ENCODE peak calls at places on chromosomes 6 and 20, in seven cellular contexts. Y is fibroblast of mammary gland, O is hepatocyte, R is astrocyte of the spinal cord, S is choroid plexus epithelial cell, M is A549, U is stomach. Q is an unnamed sample.

GRCh38 chr6:97394160-97394748 is 111.2 kb upstream of the MMS22L start:
- DNase-seq in M (peak), Y (peak), S (peak), R (peak), U (peak), O (peak), Q (peak)

GRCh38 chr6:41974281-41974825 is 32.7 kb upstream of the CCND3 start:
- DNase-seq in S (no peak), Y (no peak), R (no peak), O (no peak), M (no peak), U (no peak), Q (no peak)

GRCh38 chr6:148700047-148700712 is 46.6 kb upstream of the UST start:
- DNase-seq in S (no peak), M (no peak), U (no peak), R (no peak), Y (peak), O (no peak), Q (no peak)

GRCh38 chr6:160667854-160668481 is 3.9 kb upstream of the LPA start:
- DNase-seq in R (no peak), Y (no peak), U (peak), O (peak), S (peak), M (peak), Q (peak)

GRCh38 chr20:53071833-53072232 is 99.7 kb downstream of the TSHZ2 start:
- DNase-seq in U (no peak), Y (no peak), R (no peak), M (no peak), S (no peak), O (no peak), Q (no peak)

GRCh38 chr6:24910331-24910849 is 25.4 kb downstream of the RIPOR2 start:
- DNase-seq in O (no peak), M (no peak), U (no peak), Y (no peak), S (peak), R (no peak), Q (peak)

GRCh38 chr20:64232794-64233193 is 22.8 kb upstream of the PCMTD2 start:
- DNase-seq in Y (no peak), R (no peak), O (no peak), U (no peak), M (peak), S (no peak), Q (no peak)

GRCh38 chr6:149032599-149033405 is 284.7 kb upstream of the TAB2 start:
- DNase-seq in O (no peak), M (peak), R (peak), U (no peak), Y (peak), S (peak), Q (no peak)

GRCh38 chr6:130148181-130148580 is 74.6 kb downstream of the SAMD3 start:
- DNase-seq in Y (peak), O (no peak), U (no peak), R (no peak), M (peak), S (no peak), Q (no peak)

GRCh38 chr20:53865905-53866786 is 204.2 kb downstream of the BCAS1 start:
- DNase-seq in S (peak), Y (peak), O (peak), R (peak), M (peak), U (peak), Q (peak)

GRCh38 chr6:28863607-28864320 is 60.0 kb downstream of the TRIM27 start:
- DNase-seq in S (peak), Y (peak), R (peak), M (peak), U (peak), O (peak), Q (peak)

GRCh38 chr6:11208267-11208666 is 24.2 kb downstream of the NEDD9 start:
- DNase-seq in S (no peak), Y (no peak), M (no peak), R (no peak), U (no peak), O (no peak), Q (no peak)

GRCh38 chr6:111173946-111174345 is 86.6 kb downstream of the SLC16A10 start:
- DNase-seq in O (no peak), M (no peak), U (no peak), R (no peak), Y (no peak), S (no peak), Q (no peak)

GRCh38 chr6:168258795-168259194 is 60.8 kb downstream of the DACT2 start:
- DNase-seq in O (no peak), R (no peak), U (no peak), Y (no peak), M (no peak), S (no peak), Q (no peak)

GRCh38 chr6:114342086-114342825 is 567 bp downstream of the HS3ST5 start:
- DNase-seq in R (no peak), U (no peak), M (peak), O (peak), S (no peak), Y (no peak), Q (peak)

GRCh38 chr20:33947709-33948295 is 45.9 kb upstream of the RALY start:
- DNase-seq in Y (peak), O (peak), R (peak), M (peak), S (peak), U (no peak), Q (peak)
- TF ChIP-seq CTCF in Y (peak), O (peak), R (peak), M (peak), S (peak), U (no peak), Q (peak)

DNA sequence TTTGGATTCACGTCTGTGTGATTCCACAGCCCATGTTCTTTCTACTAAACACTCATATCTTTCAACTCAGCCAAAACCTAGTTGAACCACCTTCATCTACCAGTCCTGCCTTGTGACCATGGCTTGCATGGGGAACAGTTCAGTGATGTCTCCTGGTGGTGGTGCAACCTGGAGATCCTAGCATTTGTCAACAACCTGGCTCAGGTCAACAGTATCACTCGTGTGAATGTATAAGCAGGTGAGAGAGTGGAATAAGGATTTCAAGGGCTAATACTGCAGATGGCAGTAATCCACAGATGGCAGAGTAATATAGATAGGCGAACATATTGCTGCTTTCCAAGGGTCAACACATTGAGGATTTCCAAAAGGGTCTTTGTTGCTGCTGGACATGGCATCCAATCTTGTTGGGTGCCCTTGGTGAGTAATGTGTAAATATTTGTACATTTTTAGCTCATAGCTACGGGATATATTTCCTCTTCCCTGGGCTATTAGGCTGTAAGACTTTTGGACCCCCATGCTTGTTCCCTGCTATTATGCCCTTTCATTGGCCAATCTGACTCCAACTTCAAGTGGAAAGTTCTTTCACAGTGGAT is 13.4 kb downstream of the PBOV1 start:
- DNase-seq in S (no peak), M (no peak), U (no peak), Y (no peak), O (no peak), R (no peak), Q (no peak)
- TF ChIP-seq CTCF in S (no peak), M (no peak), U (no peak), Y (no peak), O (no peak), R (no peak), Q (no peak)

GRCh38 chr6:88165877-88166492 is at the start of gene CNR1:
- DNase-seq in R (no peak), M (peak), U (peak), S (peak), Y (peak), O (peak), Q (peak)
- TF ChIP-seq CTCF in R (no peak), M (peak), U (no peak), S (no peak), Y (no peak), O (no peak), Q (no peak)

GRCh38 chr20:9573598-9573997 is 59.2 kb downstream of the LAMP5 start:
- DNase-seq in Y (no peak), U (no peak), O (no peak), M (no peak), S (no peak), R (no peak), Q (no peak)

GRCh38 chr20:9570612-9571011 is 56.2 kb downstream of the LAMP5 start:
- DNase-seq in R (no peak), M (no peak), O (no peak), Y (no peak), U (no peak), S (no peak), Q (no peak)

GRCh38 chr20:9571783-9572182 is 57.4 kb downstream of the LAMP5 start:
- DNase-seq in U (no peak), S (no peak), Y (no peak), O (no peak), R (no peak), M (no peak), Q (no peak)

GRCh38 chr20:9574182-9574581 is 59.8 kb downstream of the LAMP5 start:
- DNase-seq in R (no peak), M (no peak), O (no peak), Y (no peak), U (no peak), S (no peak), Q (no peak)

DNA sequence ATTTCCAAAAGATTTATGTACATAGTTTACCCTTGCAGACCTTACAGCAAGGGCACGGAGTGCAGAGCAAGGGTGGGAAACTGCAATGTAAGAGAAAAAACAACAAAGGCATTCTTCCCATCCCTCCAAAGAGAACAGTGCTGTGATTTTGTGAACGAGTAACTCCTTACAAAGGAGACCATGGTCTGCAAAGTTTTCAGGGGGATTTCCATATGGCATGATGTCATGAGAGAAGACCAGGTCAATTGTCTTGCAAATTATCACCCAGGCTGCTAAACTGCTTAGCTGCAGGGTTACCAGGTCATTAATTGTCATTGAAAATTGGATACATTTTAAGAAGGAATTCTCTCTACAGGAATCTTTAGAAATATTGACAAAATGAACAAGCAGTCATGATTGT is 58.3 kb downstream of the LAMP5 start:
- DNase-seq in Y (no peak), O (no peak), R (no peak), S (no peak), M (no peak), U (no peak), Q (no peak)
- TF ChIP-seq CTCF in Y (no peak), O (no peak), R (no peak), S (no peak), M (no peak), U (no peak), Q (no peak)

GRCh38 chr6:26338810-26339209 is 26.2 kb upstream of the BTN3A2 start:
- DNase-seq in O (no peak), R (no peak), U (no peak), Y (no peak), S (no peak), M (no peak), Q (no peak)
- TF ChIP-seq CTCF in O (no peak), R (no peak), U (no peak), Y (no peak), S (no peak), M (no peak), Q (no peak)

GRCh38 chr20:17914957-17915356 is 53.6 kb downstream of the SNX5 start:
- DNase-seq in S (no peak), Y (no peak), M (no peak), R (no peak), U (no peak), O (no peak), Q (no peak)

GRCh38 chr20:17909745-17910345 is 58.7 kb downstream of the SNX5 start:
- DNase-seq in U (no peak), M (no peak), R (no peak), S (peak), O (no peak), Y (no peak), Q (no peak)

GRCh38 chr20:17911927-17912326 is 56.7 kb downstream of the SNX5 start:
- DNase-seq in R (no peak), M (no peak), O (no peak), U (no peak), S (no peak), Y (no peak), Q (no peak)

GRCh38 chr20:17912916-17913315 is 55.7 kb downstream of the SNX5 start:
- DNase-seq in O (no peak), U (no peak), M (no peak), S (no peak), Y (peak), R (no peak), Q (no peak)

DNA sequence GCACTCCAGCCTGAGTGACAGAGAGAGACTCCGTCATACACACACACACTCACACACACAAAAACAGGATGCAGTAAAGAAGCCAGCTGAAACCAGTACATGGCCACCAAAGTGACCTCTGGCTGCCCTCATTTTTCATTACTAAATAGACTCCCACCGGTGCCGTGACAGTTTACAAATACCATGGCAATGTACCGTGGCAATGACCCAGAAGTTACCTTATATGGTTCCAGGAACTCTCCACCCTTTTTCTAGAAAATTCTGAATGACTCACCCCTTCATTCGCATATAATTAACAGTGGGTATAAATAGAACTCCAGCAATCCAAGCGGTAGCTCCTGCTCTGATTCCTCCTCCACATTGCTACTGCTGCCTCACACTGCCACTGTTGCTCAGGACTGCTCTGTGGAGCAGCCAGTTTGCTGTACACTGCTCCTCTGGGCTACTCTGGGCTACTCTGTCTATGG is 57.7 kb downstream of the SNX5 start:
- DNase-seq in M (no peak), R (peak), S (peak), U (no peak), O (peak), Y (peak), Q (no peak)
- TF ChIP-seq CTCF in M (no peak), R (peak), S (peak), U (no peak), O (no peak), Y (peak), Q (no peak)

DNA sequence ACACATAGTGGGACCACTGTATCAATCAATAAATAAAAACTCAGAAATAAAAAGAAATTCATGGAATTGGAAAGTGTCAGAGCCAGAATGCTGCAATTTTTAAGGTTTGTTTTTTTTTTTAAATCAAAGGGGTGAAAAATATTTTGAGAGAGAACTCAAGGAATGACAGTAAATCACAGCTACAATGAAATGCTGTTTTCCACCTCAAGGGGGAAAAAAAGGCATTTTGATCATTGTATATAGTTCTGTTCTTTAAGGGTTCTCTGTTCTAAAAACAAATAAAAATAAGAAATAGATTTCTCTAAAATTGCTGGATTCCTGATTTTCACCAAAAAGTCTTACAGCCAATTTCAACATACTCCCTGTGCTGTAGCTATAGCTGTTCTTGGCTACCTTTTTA is 24.5 kb downstream of the FAXC start:
- DNase-seq in U (no peak), Y (no peak), O (no peak), S (no peak), M (no peak), R (no peak), Q (no peak)
- TF ChIP-seq CTCF in U (no peak), Y (no peak), O (no peak), S (no peak), M (no peak), R (no peak), Q (peak)

DNA sequence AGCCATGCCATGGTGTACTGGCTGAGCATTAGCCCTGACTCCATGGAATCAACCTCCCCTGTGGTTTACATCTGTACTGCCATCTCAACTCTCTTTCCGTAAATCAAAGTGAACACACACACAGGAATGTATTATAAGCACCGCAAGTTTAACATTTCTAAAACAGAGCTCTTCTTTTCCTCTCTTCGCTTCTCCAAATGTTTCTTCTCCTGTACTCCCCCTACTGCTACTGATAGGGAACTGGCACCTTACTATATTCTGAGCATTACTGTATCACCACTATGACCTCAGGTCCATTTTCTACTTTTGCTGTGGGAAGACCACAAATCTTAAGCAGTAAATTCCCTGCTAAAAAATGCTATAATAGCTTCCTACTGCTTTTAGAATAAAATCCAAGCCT is 101.2 kb downstream of the NUS1 start:
- DNase-seq in S (peak), R (peak), O (no peak), U (no peak), Y (peak), M (no peak), Q (no peak)
- TF ChIP-seq CTCF in S (peak), R (peak), O (peak), U (no peak), Y (peak), M (no peak), Q (peak)

DNA sequence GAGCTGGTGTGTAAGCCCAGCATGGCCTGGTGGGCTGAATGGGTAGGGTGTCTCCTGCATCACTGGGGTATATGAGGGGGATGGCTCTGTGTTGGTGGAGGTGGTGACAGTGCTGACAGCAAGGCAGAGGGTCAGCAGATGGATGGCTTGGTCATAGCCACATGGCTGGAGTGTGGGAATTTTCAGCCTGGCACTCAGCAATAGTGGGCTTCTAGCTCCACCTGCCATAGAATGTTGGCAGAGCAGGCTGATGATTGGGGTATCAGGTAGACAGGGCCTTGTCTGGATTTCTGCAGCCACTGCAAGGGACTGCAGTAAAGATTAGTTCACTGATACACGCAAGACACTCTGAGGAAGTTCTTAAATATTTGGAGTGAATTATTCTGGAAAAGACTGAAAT is 137.5 kb upstream of the BACH2 start:
- DNase-seq in R (no peak), O (no peak), U (no peak), Y (no peak), S (peak), M (peak), Q (no peak)
- TF ChIP-seq CTCF in R (no peak), O (no peak), U (no peak), Y (no peak), S (peak), M (peak), Q (no peak)

GRCh38 chr6:39370021-39370420 is 47.5 kb upstream of the KCNK16 start:
- DNase-seq in Y (peak), M (no peak), R (no peak), S (peak), U (no peak), O (no peak), Q (no peak)
- TF ChIP-seq CTCF in Y (peak), M (no peak), R (peak), S (peak), U (no peak), O (peak), Q (no peak)